ENCODE peak calls at places on chromosome 15, in eight cellular contexts. W is foreskin fibroblast, Q is neural crest cell, D is body of pancreas, S is heart left ventricle, Y is stomach, X is RWPE1, P is heart right ventricle. R is an unnamed sample.

GRCh38 chr15:73265536-73266153 is 103.1 kb downstream of the HCN4 start:
- DNase-seq in Q (peak; percentile 44), W (peak; percentile 53), S (no peak), X (peak; percentile 44), Y (peak; percentile 31), P (no peak), D (peak; percentile 31), R (peak; percentile 16)

GRCh38 chr15:38196116-38196515 is 56.5 kb upstream of the SPRED1 start:
- DNase-seq in Q (no peak), X (no peak), Y (no peak), W (no peak), S (no peak), P (no peak), D (no peak), R (no peak)

GRCh38 chr15:100114100-100114499 is 227.7 kb downstream of the ADAMTS17 start:
- DNase-seq in Y (no peak), Q (peak; percentile 27), S (peak; percentile 89), W (peak; percentile 24), D (peak; percentile 45), P (peak; percentile 50), X (no peak), R (no peak)

GRCh38 chr15:35066094-35066493 is 19.0 kb downstream of the NANOGP8 start:
- DNase-seq in X (no peak), D (no peak), Y (no peak), W (no peak), P (no peak), Q (no peak), S (no peak), R (no peak)

GRCh38 chr15:70096975-70097336 is 761 bp downstream of the TLE3 start:
- DNase-seq in D (no peak), W (no peak), P (peak; percentile 35), X (no peak), Q (peak; percentile 32), S (no peak), Y (no peak), R (no peak)

GRCh38 chr15:38609097-38609738 is 44.6 kb upstream of the RASGRP1 start:
- DNase-seq in P (no peak), Q (no peak), X (no peak), S (no peak), Y (no peak), W (no peak), D (no peak), R (no peak)

GRCh38 chr15:79282371-79283251 is at the start of gene ANKRD34C:
- DNase-seq in Q (no peak), P (no peak), D (no peak), X (no peak), W (no peak), S (no peak), Y (no peak), R (no peak)

GRCh38 chr15:76894174-76894573 is 11.0 kb downstream of the SCAPER start:
- DNase-seq in Y (no peak), X (no peak), P (no peak), D (no peak), Q (no peak), S (no peak), W (no peak), R (no peak)

GRCh38 chr15:66476535-66476934 is 21.0 kb downstream of the SNAPC5 start:
- DNase-seq in Q (no peak), X (no peak), P (no peak), Y (no peak), W (no peak), S (no peak), D (no peak), R (no peak)

GRCh38 chr15:78317145-78317836 is 17.9 kb upstream of the SKIC8 start:
- DNase-seq in Y (peak; percentile 33), S (peak; percentile 33), W (peak; percentile 38), X (peak; percentile 33), D (no peak), P (no peak), Q (no peak), R (no peak)

GRCh38 chr15:89406756-89407650 is 72.4 kb upstream of the POLG start:
- DNase-seq in X (no peak), P (no peak), D (no peak), Q (no peak), Y (no peak), W (peak; percentile 25), S (no peak), R (peak; percentile 22)

GRCh38 chr15:39589815-39590644 is 9.2 kb downstream of the THBS1 start:
- DNase-seq in Y (no peak), X (no peak), D (no peak), P (no peak), S (no peak), W (no peak), Q (no peak), R (no peak)

GRCh38 chr15:41955807-41956525 is 16.4 kb downstream of the EHD4 start:
- DNase-seq in P (no peak), Q (no peak), D (peak; percentile 64), S (peak; percentile 52), W (peak; percentile 41), Y (no peak), X (no peak), R (no peak)

GRCh38 chr15:75578206-75578947 is 738 bp downstream of the PTPN9 start:
- DNase-seq in S (peak; percentile 39), W (peak; percentile 56), P (peak; percentile 48), D (peak; percentile 25), Q (peak; percentile 22), X (peak; percentile 41), Y (peak; percentile 44), R (peak; percentile 52)

GRCh38 chr15:87752250-87752951 is 504.1 kb downstream of the NTRK3 start:
- DNase-seq in Q (no peak), P (no peak), W (peak; percentile 68), S (no peak), X (peak; percentile 88), D (no peak), Y (no peak), R (no peak)

GRCh38 chr15:89408512-89409183 is 74.0 kb upstream of the POLG start:
- DNase-seq in W (peak; percentile 21), P (no peak), X (no peak), S (no peak), Y (no peak), Q (no peak), D (no peak), R (no peak)

GRCh38 chr15:81133782-81134461 is at the start of gene CFAP161:
- DNase-seq in X (peak; percentile 70), D (peak; percentile 70), S (peak; percentile 90), Q (peak; percentile 87), W (peak; percentile 78), Y (peak; percentile 75), P (peak; percentile 84), R (no peak)

GRCh38 chr15:49255966-49256759 is 86.1 kb downstream of the GALK2 start:
- DNase-seq in W (no peak), Q (no peak), S (no peak), Y (no peak), P (no peak), X (no peak), D (no peak), R (no peak)
- TF ChIP-seq CTCF in W (no peak), Q (no peak), S (no peak), Y (no peak), P (no peak), X (no peak), D (no peak), R (no peak)

DNA sequence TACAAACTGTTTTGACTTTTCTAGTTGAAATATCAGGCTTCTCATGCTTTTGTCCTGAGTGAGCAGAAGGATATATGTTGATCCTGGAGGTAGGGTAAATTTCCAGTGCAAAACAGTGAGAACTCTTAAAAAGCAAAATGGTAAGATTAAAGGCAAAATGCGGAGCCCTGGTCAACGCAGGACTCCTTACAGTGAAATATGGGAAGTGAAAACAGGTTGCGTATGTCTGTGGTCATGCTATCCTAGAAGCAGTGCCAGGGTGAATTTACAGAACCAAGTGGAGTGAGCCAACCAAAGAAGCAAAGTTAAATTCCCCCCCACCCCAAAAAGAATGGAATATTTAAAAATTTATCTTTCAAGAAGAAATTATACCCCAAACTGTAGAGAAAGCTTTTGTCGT is 256.4 kb downstream of the NR2F2 start:
- DNase-seq in P (no peak), Y (no peak), X (no peak), D (no peak), Q (no peak), S (no peak), W (no peak), R (no peak)
- TF ChIP-seq CTCF in P (no peak), Y (no peak), X (no peak), D (no peak), Q (no peak), S (no peak), W (no peak), R (no peak)

GRCh38 chr15:82414536-82415191 is 15.0 kb upstream of the GOLGA6L9 start:
- DNase-seq in S (no peak), W (peak; percentile 4), D (no peak), P (no peak), Q (no peak), Y (no peak), X (no peak), R (no peak)
- TF ChIP-seq CTCF in S (no peak), W (no peak), D (peak; percentile 53), P (no peak), Q (peak; percentile 22), Y (no peak), X (no peak), R (no peak)

GRCh38 chr15:71800190-71800589 is 10.2 kb upstream of the NR2E3 start:
- DNase-seq in Q (no peak), W (peak; percentile 42), X (no peak), S (no peak), P (no peak), Y (no peak), D (no peak), R (no peak)

GRCh38 chr15:71801935-71802655 is 8.3 kb upstream of the NR2E3 start:
- DNase-seq in X (no peak), D (no peak), W (no peak), Y (no peak), Q (no peak), S (no peak), P (no peak), R (no peak)

GRCh38 chr15:71798641-71799040 is 11.7 kb upstream of the NR2E3 start:
- DNase-seq in Q (no peak), D (no peak), W (no peak), S (no peak), P (no peak), X (no peak), Y (no peak), R (no peak)

GRCh38 chr15:71802770-71803169 is 7.6 kb upstream of the NR2E3 start:
- DNase-seq in S (no peak), Y (no peak), Q (no peak), P (no peak), W (no peak), X (no peak), D (peak; percentile 59), R (no peak)

GRCh38 chr15:71800835-71801745 is 9.3 kb upstream of the NR2E3 start:
- DNase-seq in X (peak; percentile 75), S (no peak), Q (peak; percentile 59), W (peak; percentile 89), P (no peak), D (peak; percentile 58), Y (peak; percentile 43), R (no peak)
- TF ChIP-seq CTCF in X (peak; percentile 90), S (peak; percentile 82), Q (peak; percentile 91), W (peak; percentile 71), P (peak; percentile 79), D (peak; percentile 96), Y (peak; percentile 86), R (no peak)

R was measured in activated B cell treated with CpG ODN at 0.5 μM for 24 hours.